ENCODE peak calls at places on chromosomes 4 and X, in four cellular contexts. One of them, this sample, is unnamed.

GRCh38 chr4:6199344-6199921 is 916 bp downstream of the JAKMIP1 start:
- DNase-seq in WTC11: no peak
- DNase-seq in K562: no peak
- DNase-seq in H1: no peak
- DNase-seq in this sample: peak; percentile 74

GRCh38 chr4:156169011-156169410 is 215.3 kb upstream of the CTSO start:
- DNase-seq in WTC11: peak; percentile 17
- DNase-seq in K562: no peak
- DNase-seq in H1: peak; percentile 17
- DNase-seq in this sample: no peak

GRCh38 chr4:150501019-150501727 is 80.8 kb upstream of the MAB21L2 start:
- DNase-seq in WTC11: no peak
- DNase-seq in K562: no peak
- DNase-seq in H1: no peak
- DNase-seq in this sample: no peak

GRCh38 chr4:144294211-144294610 is 153.7 kb upstream of the GYPA start:
- DNase-seq in WTC11: no peak
- DNase-seq in K562: no peak
- DNase-seq in H1: no peak
- DNase-seq in this sample: no peak

GRCh38 chrX:13711141-13711540 is 22.2 kb downstream of the RAB9A start:
- DNase-seq in WTC11: no peak
- DNase-seq in K562: no peak
- DNase-seq in H1: no peak
- DNase-seq in this sample: no peak

GRCh38 chrX:68936608-68937007 is 107.8 kb downstream of the EFNB1 start:
- DNase-seq in WTC11: no peak
- DNase-seq in K562: no peak
- DNase-seq in H1: no peak
- DNase-seq in this sample: no peak

GRCh38 chr4:128388352-128388630 is 100.7 kb upstream of the PGRMC2 start:
- DNase-seq in WTC11: no peak
- DNase-seq in K562: no peak
- DNase-seq in H1: no peak
- DNase-seq in this sample: no peak

GRCh38 chrX:20609916-20610415 is 343.3 kb upstream of the RPS6KA3 start:
- DNase-seq in WTC11: no peak
- DNase-seq in K562: no peak
- DNase-seq in H1: no peak
- DNase-seq in this sample: no peak

GRCh38 chr4:184450045-184450444 is 24.3 kb downstream of the IRF2 start:
- DNase-seq in WTC11: no peak
- DNase-seq in K562: no peak
- DNase-seq in H1: no peak
- DNase-seq in this sample: no peak

GRCh38 chrX:71637848-71638247 is 19.5 kb upstream of the CXCR3 start:
- DNase-seq in WTC11: no peak
- DNase-seq in K562: peak; percentile 22
- DNase-seq in H1: no peak
- DNase-seq in this sample: no peak

GRCh38 chr4:7094931-7095330 is 27.1 kb upstream of the GRPEL1 start:
- DNase-seq in WTC11: no peak
- DNase-seq in K562: no peak
- DNase-seq in H1: no peak
- DNase-seq in this sample: no peak

GRCh38 chr4:168769416-168769815 is 240.6 kb downstream of the CBR4 start:
- DNase-seq in WTC11: no peak
- DNase-seq in K562: no peak
- DNase-seq in H1: no peak
- DNase-seq in this sample: no peak

GRCh38 chrX:38181357-38181756 is 39.3 kb downstream of the SRPX start:
- DNase-seq in WTC11: no peak
- DNase-seq in K562: no peak
- DNase-seq in H1: no peak
- DNase-seq in this sample: no peak

GRCh38 chrX:19799319-19800182 is 87.8 kb downstream of the SH3KBP1 start:
- DNase-seq in WTC11: no peak
- DNase-seq in K562: no peak
- DNase-seq in H1: no peak
- DNase-seq in this sample: no peak

GRCh38 chr4:82360298-82361177 is 13.3 kb downstream of the HNRNPD start:
- DNase-seq in WTC11: no peak
- DNase-seq in K562: peak; percentile 34
- DNase-seq in H1: no peak
- DNase-seq in this sample: peak; percentile 30

GRCh38 chr4:72496119-72496518 is 72.9 kb downstream of the ADAMTS3 start:
- DNase-seq in WTC11: no peak
- DNase-seq in K562: no peak
- DNase-seq in H1: no peak
- DNase-seq in this sample: no peak

GRCh38 chr4:74473155-74473811 is 28.3 kb downstream of the AREG start:
- DNase-seq in WTC11: no peak
- DNase-seq in K562: no peak
- DNase-seq in H1: no peak
- DNase-seq in this sample: no peak

GRCh38 chr4:151658959-151659593 is 101.7 kb downstream of the GATB start:
- DNase-seq in WTC11: no peak
- DNase-seq in K562: no peak
- DNase-seq in H1: no peak
- DNase-seq in this sample: no peak

GRCh38 chr4:26753642-26754041 is 107.0 kb upstream of the STIM2 start:
- DNase-seq in WTC11: no peak
- DNase-seq in K562: no peak
- DNase-seq in H1: no peak
- DNase-seq in this sample: no peak

GRCh38 chr4:55397024-55397520 is 1.3 kb downstream of the TMEM165 start:
- DNase-seq in WTC11: no peak
- DNase-seq in K562: no peak
- DNase-seq in H1: no peak
- DNase-seq in this sample: peak; percentile 57

GRCh38 chr4:183806341-183806740 is 98.8 kb upstream of the STOX2 start:
- DNase-seq in WTC11: no peak
- DNase-seq in K562: no peak
- DNase-seq in H1: no peak
- DNase-seq in this sample: no peak

GRCh38 chr4:72966652-72967051 is 102.9 kb downstream of the COX18 start:
- DNase-seq in WTC11: no peak
- DNase-seq in K562: no peak
- DNase-seq in H1: no peak
- DNase-seq in this sample: no peak

GRCh38 chr4:150115851-150116250 is 37.6 kb downstream of the DCLK2 start:
- DNase-seq in WTC11: no peak
- DNase-seq in K562: no peak
- DNase-seq in H1: no peak
- DNase-seq in this sample: no peak

GRCh38 chr4:21749936-21750335 is 198.6 kb downstream of the KCNIP4 start:
- DNase-seq in WTC11: no peak
- DNase-seq in K562: no peak
- DNase-seq in H1: no peak
- DNase-seq in this sample: no peak

GRCh38 chr4:153529646-153530045 is 63.5 kb downstream of the TMEM131L start:
- DNase-seq in WTC11: no peak
- DNase-seq in K562: no peak
- DNase-seq in H1: no peak
- DNase-seq in this sample: no peak

GRCh38 chr4:48429709-48430474 is 53.3 kb upstream of the SLC10A4 start:
- DNase-seq in WTC11: no peak
- DNase-seq in K562: no peak
- DNase-seq in H1: no peak
- DNase-seq in this sample: no peak

DNA sequence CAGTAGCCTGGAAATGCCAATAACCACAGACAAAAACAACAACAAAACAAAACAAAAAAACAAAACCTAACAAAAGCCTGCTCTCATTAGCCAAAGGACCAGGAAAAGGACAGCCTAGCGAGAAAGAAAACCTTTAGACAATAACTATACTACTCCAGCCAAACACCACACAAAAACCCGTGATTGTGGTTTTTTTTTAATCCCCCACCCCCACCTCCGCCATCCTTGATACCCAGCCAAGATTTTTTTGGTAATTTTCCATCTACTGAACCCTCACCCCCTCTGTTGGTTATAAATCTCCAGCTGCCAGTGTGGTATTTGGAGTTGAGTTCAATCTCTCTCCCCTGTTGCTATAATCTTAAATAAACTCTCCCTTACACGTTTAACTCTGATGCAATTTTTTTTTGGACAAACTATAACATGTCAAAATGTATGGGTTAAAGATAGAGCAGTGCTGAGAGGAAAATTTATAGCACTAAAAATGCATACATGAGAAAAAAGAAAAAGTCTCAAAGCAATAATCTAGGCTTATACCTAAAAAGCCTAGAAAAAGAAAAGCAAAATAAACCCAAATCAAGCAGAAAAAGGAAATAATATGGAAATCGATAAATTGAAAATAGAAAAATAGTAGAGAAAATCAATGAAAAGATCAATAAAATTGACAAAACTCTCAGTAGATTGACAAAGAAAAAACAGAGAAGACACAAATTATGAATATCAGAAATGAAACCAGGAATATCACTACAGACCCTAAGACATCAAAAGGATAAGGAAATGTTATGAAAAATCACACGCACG is 83.7 kb downstream of the NAT8L start:
- DNase-seq in WTC11: no peak
- DNase-seq in K562: no peak
- DNase-seq in H1: no peak
- DNase-seq in this sample: no peak
- TF ChIP-seq TEAD4 in WTC11: no peak
- TF ChIP-seq TEAD4 in K562: no peak
- TF ChIP-seq TEAD4 in H1: no peak
- TF ChIP-seq TEAD4 in this sample: no peak

GRCh38 chrX:144219035-144219434 is 335.2 kb downstream of the UBE2NL start:
- DNase-seq in WTC11: no peak
- DNase-seq in K562: no peak
- DNase-seq in H1: peak; percentile 9
- DNase-seq in this sample: no peak
- TF ChIP-seq TEAD4 in WTC11: no peak
- TF ChIP-seq TEAD4 in K562: no peak
- TF ChIP-seq TEAD4 in H1: no peak
- TF ChIP-seq TEAD4 in this sample: no peak

GRCh38 chrX:150688911-150689451 is 4.2 kb upstream of the MTMR1 start:
- DNase-seq in WTC11: no peak
- DNase-seq in K562: peak; percentile 16
- DNase-seq in H1: peak; percentile 27
- DNase-seq in this sample: no peak

GRCh38 chrX:150683112-150683511 is 10.1 kb upstream of the MTMR1 start:
- DNase-seq in WTC11: no peak
- DNase-seq in K562: no peak
- DNase-seq in H1: no peak
- DNase-seq in this sample: no peak

GRCh38 chrX:150680974-150681373 is 12.2 kb upstream of the MTMR1 start:
- DNase-seq in WTC11: no peak
- DNase-seq in K562: peak; percentile 33
- DNase-seq in H1: no peak
- DNase-seq in this sample: peak; percentile 36

DNA sequence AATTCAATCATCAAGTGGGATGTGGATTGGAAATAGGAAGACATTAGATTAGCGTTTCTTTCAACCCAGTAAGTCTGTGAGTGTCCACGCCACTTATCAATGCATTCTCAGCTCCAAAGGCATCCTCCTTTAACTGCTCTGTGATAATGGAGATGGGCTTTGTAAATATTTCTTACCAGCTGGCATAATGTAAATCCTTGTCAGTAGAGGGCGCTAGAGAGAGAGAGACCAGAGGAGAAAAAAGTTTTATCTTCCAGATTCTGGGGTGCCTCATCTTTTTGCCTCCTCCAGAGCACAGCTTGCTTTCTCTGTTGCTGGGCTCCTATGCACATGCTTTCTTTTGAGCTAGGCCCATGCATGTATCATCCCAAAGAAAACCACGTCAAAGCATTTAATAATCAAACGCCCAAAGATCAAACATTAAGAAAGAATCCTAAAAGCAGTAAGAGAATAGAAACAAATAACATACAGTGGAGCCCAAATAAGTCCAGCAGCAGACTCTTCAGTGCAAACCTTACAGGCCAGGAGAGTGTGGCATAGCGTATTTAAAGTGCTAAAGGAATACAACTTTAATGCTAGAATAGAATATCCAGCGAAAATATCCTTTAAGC is 9.6 kb upstream of the MTMR1 start:
- DNase-seq in WTC11: no peak
- DNase-seq in K562: peak; percentile 40
- DNase-seq in H1: no peak
- DNase-seq in this sample: peak; percentile 43
- TF ChIP-seq TEAD4 in WTC11: no peak
- TF ChIP-seq TEAD4 in K562: no peak
- TF ChIP-seq TEAD4 in H1: no peak
- TF ChIP-seq TEAD4 in this sample: no peak

DNA sequence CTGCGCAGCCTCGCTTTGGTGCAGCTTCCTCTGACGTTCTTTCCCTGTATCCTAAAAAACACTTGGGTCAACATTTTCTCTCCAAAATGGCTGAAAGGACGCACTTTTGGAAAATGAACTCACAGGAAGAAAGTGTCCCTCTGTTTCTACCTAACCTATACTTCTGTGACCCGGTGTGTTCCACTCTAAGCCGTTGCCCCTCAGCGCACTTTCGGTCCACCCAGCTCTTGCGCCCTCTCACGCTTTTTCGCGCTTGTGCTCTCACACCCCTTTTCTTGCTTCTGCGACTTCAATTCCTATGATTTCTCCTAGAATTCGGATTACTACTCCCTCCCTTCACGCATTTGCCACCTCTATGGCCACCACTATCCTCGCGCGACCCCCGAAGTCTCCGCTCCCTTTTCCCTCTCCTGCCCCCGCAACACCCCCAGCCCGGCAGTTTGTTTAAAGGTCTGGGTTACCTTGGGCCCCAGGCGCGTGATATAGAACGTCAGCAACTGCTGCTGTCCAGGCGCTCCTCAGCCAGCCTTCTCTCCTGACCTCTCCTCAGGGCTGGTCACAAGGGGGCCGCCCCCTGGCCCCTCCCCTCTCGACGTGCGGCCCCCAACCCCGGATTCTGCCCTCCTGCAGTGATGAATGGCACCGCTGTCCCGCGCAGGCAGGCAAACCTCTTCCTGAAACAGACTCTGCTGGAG is at the start of gene USP51:
- DNase-seq in WTC11: peak; percentile 52
- DNase-seq in K562: peak; percentile 17
- DNase-seq in H1: no peak
- DNase-seq in this sample: peak; percentile 60
- TF ChIP-seq TEAD4 in WTC11: no peak
- TF ChIP-seq TEAD4 in K562: no peak
- TF ChIP-seq TEAD4 in H1: no peak
- TF ChIP-seq TEAD4 in this sample: no peak

GRCh38 chrX:48509619-48510018 is 827 bp downstream of the PORCN start:
- DNase-seq in WTC11: no peak
- DNase-seq in K562: no peak
- DNase-seq in H1: no peak
- DNase-seq in this sample: peak; percentile 26

GRCh38 chrX:48512371-48512935 is 3.7 kb downstream of the PORCN start:
- DNase-seq in WTC11: no peak
- DNase-seq in K562: no peak
- DNase-seq in H1: no peak
- DNase-seq in this sample: no peak

GRCh38 chrX:48513670-48514069 is 4.9 kb downstream of the PORCN start:
- DNase-seq in WTC11: no peak
- DNase-seq in K562: peak; percentile 24
- DNase-seq in H1: no peak
- DNase-seq in this sample: no peak

GRCh38 chrX:48509245-48509590 is 426 bp downstream of the PORCN start:
- DNase-seq in WTC11: no peak
- DNase-seq in K562: no peak
- DNase-seq in H1: no peak
- DNase-seq in this sample: peak; percentile 48

GRCh38 chrX:48511561-48511960 is 2.8 kb downstream of the PORCN start:
- DNase-seq in WTC11: peak; percentile 14
- DNase-seq in K562: peak; percentile 31
- DNase-seq in H1: no peak
- DNase-seq in this sample: peak; percentile 45
- TF ChIP-seq TEAD4 in WTC11: no peak
- TF ChIP-seq TEAD4 in K562: no peak
- TF ChIP-seq TEAD4 in H1: no peak
- TF ChIP-seq TEAD4 in this sample: no peak

This sample was measured in SK-N-SH.